ENCODE peak calls at places on chromosomes 12 and 14, in four cellular contexts. P, O, J and D are unnamed samples.

GRCh38 chr12:94832780-94833760 is 170.4 kb downstream of the NDUFA12 start:
- DNase-seq in P (no peak), J (no peak), O (no peak), D (peak; percentile 29)

GRCh38 chr12:30457621-30458289 is 237.9 kb downstream of the IPO8 start:
- DNase-seq in J (peak; percentile 24), P (peak; percentile 71), O (no peak), D (peak; percentile 22)

GRCh38 chr12:67940780-67941243 is 48.4 kb upstream of the IFNG-AS1 start:
- DNase-seq in O (no peak), P (peak; percentile 43), J (peak; percentile 15), D (no peak)

GRCh38 chr14:24439257-24439656 is 3.3 kb downstream of the SDR39U1 start:
- DNase-seq in J (no peak), P (no peak), O (no peak), D (no peak)

GRCh38 chr12:107309020-107309419 is 215.7 kb upstream of the CRY1 start:
- DNase-seq in J (no peak), P (no peak), O (no peak), D (no peak)

GRCh38 chr12:85835810-85836715 is at the start of gene RASSF9:
- DNase-seq in O (no peak), J (no peak), P (peak; percentile 86), D (no peak)

GRCh38 chr12:11209098-11209497 is 22.4 kb upstream of the TAS2R42 start:
- DNase-seq in P (no peak), O (no peak), J (no peak), D (no peak)

GRCh38 chr14:102479777-102480176 is 29.8 kb downstream of the ANKRD9 start:
- DNase-seq in P (no peak), O (no peak), J (no peak), D (no peak)

GRCh38 chr12:96208801-96209534 is 14.8 kb downstream of the ELK3 start:
- DNase-seq in O (no peak), P (no peak), J (no peak), D (peak; percentile 53)

GRCh38 chr12:75944097-75944904 is 87.3 kb downstream of the PHLDA1 start:
- DNase-seq in P (peak; percentile 93), O (no peak), J (peak; percentile 60), D (no peak)